ENCODE peak calls at places on chromosome 17, in six cellular contexts. M is pancreas, C is thoracic aorta, N is GM12878, A is endodermal cell, W is prostate gland. I is an unnamed sample. For H3K36me3, the result is how much of the 10 kb centered on the place peaks cover.

GRCh38 chr17:83150369-83151055 is 71.1 kb downstream of the METRNL start:
- DNase-seq in M (no peak), C (no peak), N (no peak), A (no peak), W (no peak), I (no peak)

GRCh38 chr17:77720946-77721822 is 237.3 kb upstream of the TNRC6C start:
- DNase-seq in M (no peak), C (no peak), N (no peak), A (peak), W (no peak), I (no peak)

GRCh38 chr17:27559506-27559931 is 71.5 kb upstream of the LGALS9 start:
- DNase-seq in M (no peak), C (no peak), N (no peak), A (no peak), W (no peak), I (no peak)

GRCh38 chr17:1203111-1203966 is 23.6 kb upstream of the ABR start:
- DNase-seq in M (peak), C (no peak), N (no peak), A (peak), W (peak), I (peak)

GRCh38 chr17:44308320-44308818 is at the start of gene RUNDC3A:
- DNase-seq in M (peak), C (peak), N (no peak), A (peak), W (peak), I (peak)

GRCh38 chr17:77423589-77424451 is 283.1 kb downstream of the SEC14L1 start:
- DNase-seq in M (peak), C (peak), N (no peak), A (no peak), W (peak), I (no peak)

GRCh38 chr17:8155341-8156173 is 3.4 kb upstream of the PER1 start:
- DNase-seq in M (no peak), C (no peak), N (no peak), A (no peak), W (peak), I (no peak)

GRCh38 chr17:28747801-28748750 is 4.3 kb downstream of the TRAF4 start:
- DNase-seq in M (no peak), C (no peak), N (no peak), A (peak), W (no peak), I (no peak)

GRCh38 chr17:80950466-80951120 is 41.0 kb upstream of the CHMP6 start:
- DNase-seq in M (no peak), C (no peak), N (no peak), A (no peak), W (no peak), I (no peak)

GRCh38 chr17:2055494-2056220 is 754 bp downstream of the HIC1 start:
- DNase-seq in M (no peak), C (no peak), N (no peak), A (no peak), W (no peak), I (peak)

GRCh38 chr17:71438631-71439146 is 682.1 kb upstream of the SOX9 start:
- DNase-seq in M (no peak), C (no peak), N (no peak), A (no peak), W (no peak), I (no peak)

GRCh38 chr17:82143333-82143732 is 45.3 kb upstream of the FASN start:
- DNase-seq in M (no peak), C (no peak), N (no peak), A (no peak), W (no peak), I (no peak)

GRCh38 chr17:79944251-79944812 is 91.3 kb downstream of the TBC1D16 start:
- DNase-seq in M (no peak), C (no peak), N (no peak), A (peak), W (no peak), I (no peak)

DNA sequence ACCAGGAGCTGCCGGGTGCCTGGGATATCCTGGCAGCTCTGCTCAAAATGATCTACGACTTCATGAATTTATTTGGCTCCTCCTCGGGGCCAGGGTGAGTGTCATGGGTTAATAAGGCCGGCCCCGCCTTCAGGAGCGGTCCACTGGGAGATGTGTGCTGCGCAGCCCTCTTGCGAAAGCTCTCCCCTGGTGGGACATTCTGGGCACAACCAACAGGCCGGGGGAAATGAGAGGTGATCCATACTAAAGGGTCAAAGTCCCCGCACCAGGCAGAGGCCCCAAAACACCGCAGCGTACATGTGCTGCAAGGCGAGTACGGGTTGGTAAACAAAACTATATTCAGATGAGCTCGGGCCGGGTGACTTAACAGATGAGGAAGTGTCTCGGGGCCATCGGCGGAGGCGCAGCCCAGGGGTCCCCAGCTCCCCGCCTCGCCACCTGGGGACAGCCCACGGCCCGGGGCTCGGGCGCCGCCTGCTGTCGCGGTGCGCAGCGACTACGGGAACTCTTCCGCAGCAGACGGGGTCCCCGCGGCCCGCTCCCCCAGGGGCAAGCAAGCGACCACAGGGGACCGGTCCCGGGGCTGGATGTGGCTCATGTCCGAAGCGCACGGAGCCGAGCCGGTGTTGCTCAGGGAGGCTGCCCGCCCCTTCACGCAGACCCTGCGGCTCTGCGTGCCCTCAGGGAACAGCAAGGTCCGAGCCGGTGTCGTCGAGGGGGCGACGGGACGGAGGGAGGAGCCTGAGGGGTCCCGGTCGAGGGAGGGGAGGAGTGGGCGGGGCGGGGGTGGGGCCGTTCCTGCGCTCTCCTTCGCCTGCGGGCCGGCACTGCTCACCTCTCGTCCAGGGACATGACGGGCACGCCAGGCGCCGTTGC is at the start of gene RAB37:
- DNase-seq in M (peak), C (no peak), N (no peak), A (peak), W (no peak), I (peak)
- H3K4me3 ChIP-seq in M (no peak), C (peak), N (peak), A (peak), W (peak), I (peak)

DNA sequence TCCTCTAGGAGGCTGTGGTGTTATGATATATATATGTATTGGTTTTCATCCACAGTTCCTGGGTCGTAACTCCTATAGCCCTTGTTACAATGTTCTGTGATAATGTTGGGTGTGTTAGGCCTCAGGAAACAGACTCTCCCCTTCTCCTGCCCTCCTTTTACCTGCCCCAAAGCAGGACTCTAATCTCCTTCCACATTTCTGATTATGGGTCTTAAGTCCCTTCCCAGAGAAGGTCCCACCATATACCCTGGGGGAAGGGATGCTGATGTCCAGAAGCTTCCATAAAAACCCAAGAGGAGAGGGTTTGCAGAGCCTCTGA is 450 bp upstream of the C1QBP start:
- DNase-seq in M (no peak), C (no peak), N (no peak), A (no peak), W (no peak), I (no peak)
- TF ChIP-seq CTCF in M (no peak), C (peak), N (no peak), A (peak), W (no peak), I (no peak)

DNA sequence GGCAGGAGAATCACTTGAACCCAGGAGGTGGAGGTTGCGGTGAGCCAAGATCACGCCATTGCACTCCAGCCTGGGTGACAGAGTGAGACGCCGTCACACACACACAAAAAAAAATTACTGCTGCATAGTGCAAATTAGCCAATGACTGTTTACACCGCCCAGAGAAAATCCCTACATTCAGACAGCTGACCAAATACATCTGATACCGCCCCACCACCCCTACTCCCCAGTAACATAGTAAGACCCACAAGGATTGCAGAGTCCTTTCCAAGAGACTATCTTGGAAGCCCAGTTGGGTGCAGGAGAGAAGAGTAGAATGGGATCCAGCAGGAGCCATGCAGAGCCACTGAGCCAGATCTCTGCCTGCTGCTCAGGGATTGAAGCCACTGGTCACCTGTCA is 63.5 kb downstream of the SLC39A11 start:
- DNase-seq in M (peak), C (no peak), N (no peak), A (no peak), W (no peak), I (no peak)
- H3K36me3 ChIP-seq in M (under half), C (under half), N (under half), A (under half), W (under half), I (under half)

DNA sequence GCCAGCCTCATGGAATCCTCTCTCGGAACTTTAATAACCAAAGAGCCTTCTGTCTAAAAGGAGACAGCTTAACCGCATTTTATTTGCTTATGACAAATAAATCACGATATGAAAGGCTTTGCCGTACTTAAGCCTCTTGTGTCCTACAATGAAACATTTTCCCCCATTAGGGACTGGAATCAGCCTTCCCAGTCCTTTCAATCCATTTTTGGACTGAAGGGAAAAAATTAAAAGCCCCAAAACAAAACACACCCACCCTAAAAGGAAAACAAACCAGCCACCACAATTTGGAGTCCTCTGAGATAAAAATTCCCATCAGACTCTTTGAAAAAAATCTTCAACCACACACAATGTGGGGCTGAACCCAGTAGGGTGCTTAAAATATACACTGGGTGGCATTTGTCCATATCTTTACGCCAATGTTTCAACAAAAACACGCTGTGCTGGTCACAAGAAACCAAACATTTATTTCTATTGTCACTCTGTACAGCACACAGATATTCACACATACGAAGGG is 3.0 kb downstream of the HOXB4 start:
- DNase-seq in M (no peak), C (no peak), N (no peak), A (no peak), W (no peak), I (no peak)
- H3K4me3 ChIP-seq in M (no peak), C (peak), N (no peak), A (no peak), W (no peak), I (no peak)

DNA sequence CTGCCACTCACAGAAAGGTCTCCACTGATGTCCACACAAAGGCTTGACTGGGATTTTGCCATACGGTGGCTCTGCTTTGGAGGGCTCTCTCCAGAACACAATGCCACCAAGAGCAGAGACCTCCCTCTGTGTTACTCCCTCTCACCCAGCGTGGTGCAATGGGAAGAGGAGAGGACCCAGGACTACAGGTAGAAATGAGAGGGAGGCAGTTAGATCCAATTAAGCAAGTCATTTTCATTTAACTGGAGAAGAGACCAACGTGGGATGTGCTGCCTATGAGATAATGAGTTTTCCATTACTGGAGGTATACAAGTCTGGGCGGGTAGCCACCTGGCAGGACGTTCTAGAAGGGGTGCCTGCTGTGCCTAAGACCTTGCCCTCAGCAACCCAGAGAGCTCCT is 34.2 kb downstream of the TOM1L2 start:
- DNase-seq in M (no peak), C (no peak), N (no peak), A (no peak), W (no peak), I (no peak)
- TF ChIP-seq CTCF in M (no peak), C (no peak), N (no peak), A (no peak), W (no peak), I (no peak)

I was measured in GM06990.